ENCODE peak calls at places on chromosomes 11 and 22, in eight cellular contexts. M is suprapubic skin, B is cardiac fibroblast, G is WTC11, L is GM12865, E is fibroblast of the aortic adventitia, R is GM20000, F is fibroblast of mammary gland. H is an unnamed sample.

GRCh38 chr11:76620471-76620870 is 50.1 kb downstream of the LRRC32 start:
- DNase-seq in G (no peak), F (peak), R (no peak), L (no peak), E (peak), B (peak), M (no peak), H (no peak)

GRCh38 chr11:31995525-31996123 is 95.2 kb upstream of the RCN1 start:
- DNase-seq in G (no peak), L (peak), R (peak), M (no peak), E (peak), F (no peak), B (peak), H (peak)

GRCh38 chr11:64713031-64713780 is 9.8 kb downstream of the NRXN2 start:
- DNase-seq in R (peak), M (no peak), B (peak), F (peak), E (peak), G (peak), L (no peak), H (peak)

GRCh38 chr11:68342459-68343158 is 30.2 kb downstream of the LRP5 start:
- DNase-seq in E (no peak), L (no peak), G (peak), M (no peak), B (no peak), R (no peak), F (no peak), H (no peak)

GRCh38 chr22:41826430-41827383 is 6.2 kb upstream of the SREBF2 start:
- DNase-seq in L (no peak), B (peak), M (no peak), R (no peak), F (no peak), E (no peak), G (no peak), H (no peak)

GRCh38 chr22:19576460-19577421 is 52.5 kb upstream of the CLDN5 start:
- DNase-seq in B (peak), F (peak), G (no peak), L (peak), E (peak), R (peak), M (no peak), H (peak)

GRCh38 chr11:47715082-47715669 is at the start of gene AGBL2:
- DNase-seq in F (peak), M (peak), R (peak), G (peak), B (peak), E (peak), L (peak), H (peak)

GRCh38 chr22:36156515-36157419 is 3.8 kb downstream of the APOL3 start:
- DNase-seq in M (peak), L (peak), F (peak), B (peak), E (peak), G (peak), R (peak), H (no peak)

GRCh38 chr11:95229199-95230053 is 1.6 kb downstream of the SESN3 start:
- DNase-seq in G (no peak), M (no peak), E (peak), L (no peak), F (peak), R (no peak), B (peak), H (no peak)

GRCh38 chr11:81647374-81647773 is 1086.3 kb downstream of the FAM181B start:
- DNase-seq in G (no peak), E (no peak), B (no peak), R (no peak), F (no peak), M (no peak), L (no peak), H (no peak)

GRCh38 chr11:61543606-61544306 is 35.2 kb downstream of the LRRC10B start:
- DNase-seq in B (peak), L (no peak), M (no peak), G (no peak), R (peak), E (peak), F (peak), H (no peak)

GRCh38 chr11:107996025-107996776 is 12.5 kb upstream of the CUL5 start:
- DNase-seq in B (no peak), G (no peak), R (no peak), M (no peak), F (no peak), L (no peak), E (no peak), H (no peak)

GRCh38 chr11:27571151-27571840 is 64.7 kb upstream of the LIN7C start:
- DNase-seq in B (peak), G (no peak), E (peak), M (no peak), F (peak), R (no peak), L (no peak), H (no peak)

GRCh38 chr11:17986007-17986710 is 26.7 kb downstream of the SERGEF start:
- DNase-seq in F (peak), B (peak), G (no peak), E (peak), R (no peak), M (no peak), L (no peak), H (no peak)

GRCh38 chr22:19822301-19823117 is 32.2 kb downstream of the GNB1L start:
- DNase-seq in G (no peak), B (no peak), M (no peak), F (no peak), L (no peak), E (no peak), R (no peak), H (no peak)

GRCh38 chr22:39706406-39707150 is 136.0 kb downstream of the CACNA1I start:
- DNase-seq in R (no peak), L (no peak), F (no peak), B (no peak), M (no peak), G (no peak), E (no peak), H (no peak)

GRCh38 chr22:21754523-21755128 is 19.0 kb upstream of the YPEL1 start:
- DNase-seq in B (peak), M (no peak), F (peak), G (no peak), R (no peak), L (no peak), E (peak), H (no peak)

GRCh38 chr22:44024288-44024908 is at the start of gene PARVB:
- DNase-seq in E (peak), B (no peak), G (peak), F (no peak), L (peak), M (peak), R (peak), H (peak)

GRCh38 chr11:122440783-122441701 is 214.5 kb upstream of the UBASH3B start:
- DNase-seq in F (no peak), E (peak), R (no peak), M (peak), G (peak), B (peak), L (no peak), H (no peak)

GRCh38 chr11:130390071-130390758 is 38.2 kb downstream of the ADAMTS8 start:
- DNase-seq in R (no peak), G (no peak), L (no peak), M (no peak), B (peak), F (peak), E (peak), H (no peak)
- TF ChIP-seq CTCF in R (no peak), G (no peak), L (no peak), M (no peak), B (peak), F (peak), E (peak), H (no peak)

DNA sequence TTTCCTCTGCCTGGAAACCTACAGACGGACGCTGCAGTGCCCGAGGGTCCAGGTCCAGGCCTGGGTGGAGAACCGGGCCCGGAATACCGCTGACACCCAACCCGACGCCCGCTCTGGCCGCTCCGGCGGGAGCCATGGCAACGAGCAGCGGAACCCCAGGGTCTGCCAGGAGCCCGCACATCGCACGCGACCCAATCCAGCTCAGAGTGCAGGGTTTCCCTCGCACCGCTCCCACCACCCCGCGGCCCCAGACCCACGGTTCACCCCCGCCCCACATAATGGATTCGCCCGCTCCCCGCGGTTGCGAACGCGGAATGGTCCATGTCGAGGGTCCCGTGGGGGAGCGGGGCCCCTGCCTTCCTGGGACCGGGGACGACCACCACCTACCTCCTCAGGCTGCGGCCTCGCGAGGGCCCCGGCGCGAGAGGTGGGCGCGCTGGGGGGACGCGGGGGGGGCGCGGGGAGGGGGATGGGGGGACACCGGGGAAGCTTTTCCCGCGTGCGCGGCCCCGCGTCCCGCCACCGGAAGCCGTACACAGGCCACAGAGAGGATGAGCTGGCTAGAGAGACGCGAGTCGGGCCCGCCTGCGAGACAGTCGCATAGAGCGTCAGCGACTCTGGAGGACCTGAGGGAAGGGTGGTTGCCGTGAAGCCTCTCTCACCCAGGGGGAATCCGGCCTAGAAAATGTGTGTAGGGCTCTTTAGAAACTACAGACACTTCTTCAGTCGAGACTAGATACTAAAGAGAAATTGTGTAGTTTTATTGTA is at the start of gene SSRP1:
- DNase-seq in G (peak), R (peak), F (peak), M (peak), E (peak), L (peak), B (peak), H (peak)
- TF ChIP-seq CTCF in G (no peak), R (no peak), F (no peak), M (no peak), E (no peak), L (no peak), B (no peak), H (peak)

GRCh38 chr11:46133119-46133518 is 11.9 kb upstream of the PHF21A start:
- DNase-seq in F (no peak), E (no peak), B (peak), M (no peak), L (no peak), R (no peak), G (no peak), H (no peak)

GRCh38 chr11:46130286-46130937 is 9.2 kb upstream of the PHF21A start:
- DNase-seq in L (no peak), G (no peak), B (no peak), F (no peak), E (no peak), M (no peak), R (no peak), H (no peak)

GRCh38 chr11:46134061-46134460 is 12.8 kb upstream of the PHF21A start:
- DNase-seq in L (no peak), R (no peak), E (no peak), F (no peak), G (no peak), M (no peak), B (no peak), H (no peak)

GRCh38 chr11:46129133-46129532 is 7.9 kb upstream of the PHF21A start:
- DNase-seq in G (no peak), F (no peak), M (no peak), E (no peak), R (no peak), L (no peak), B (no peak), H (no peak)

GRCh38 chr11:46134540-46134939 is 13.3 kb upstream of the PHF21A start:
- DNase-seq in F (no peak), B (no peak), E (no peak), G (peak), R (no peak), M (no peak), L (no peak), H (no peak)
- TF ChIP-seq CTCF in F (no peak), B (no peak), E (no peak), G (no peak), R (no peak), M (no peak), L (no peak), H (no peak)

GRCh38 chr11:2768471-2769408 is 68.9 kb upstream of the KCNQ1OT1 start:
- DNase-seq in F (peak), R (no peak), M (peak), G (no peak), L (no peak), B (peak), E (peak), H (no peak)
- TF ChIP-seq CTCF in F (no peak), R (no peak), M (no peak), G (no peak), L (no peak), B (no peak), E (no peak), H (no peak)

DNA sequence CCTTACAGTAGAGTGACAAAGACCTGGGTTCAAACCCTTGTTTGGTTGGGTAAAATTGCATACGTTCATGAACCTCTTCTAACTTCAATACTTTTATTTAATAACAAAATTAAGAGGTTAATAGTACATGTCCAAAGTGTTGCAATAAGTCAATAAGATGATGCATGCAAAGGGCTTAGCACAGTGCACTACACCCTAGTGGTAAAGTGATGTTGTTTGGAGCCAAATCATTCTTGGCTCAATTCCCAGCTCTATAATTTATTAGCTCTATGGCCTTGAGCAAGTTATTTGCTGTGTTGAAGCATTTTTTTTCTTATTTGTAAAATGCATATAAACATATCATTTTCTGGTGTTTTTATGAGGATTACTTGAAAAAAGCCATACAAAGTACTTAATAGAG is 945.3 kb downstream of the LRRC4C start:
- DNase-seq in M (no peak), R (no peak), E (no peak), B (no peak), G (no peak), F (peak), L (no peak), H (no peak)
- TF ChIP-seq CTCF in M (no peak), R (no peak), E (no peak), B (no peak), G (no peak), F (no peak), L (no peak), H (no peak)

GRCh38 chr11:112004389-112004788 is 20.8 kb upstream of the DLAT start:
- DNase-seq in B (no peak), M (no peak), F (no peak), E (no peak), L (peak), R (peak), G (peak), H (peak)
- TF ChIP-seq CTCF in B (peak), M (peak), F (peak), E (peak), L (peak), R (peak), G (peak), H (peak)

H was measured in GM13977.